ENCODE peak calls at places on chromosomes 7 and 10, in eight cellular contexts. M is WERI-Rb-1, T is fibroblast of lung, Y is ascending aorta, X is heart left ventricle, N is left ventricle myocardium inferior, S is dorsolateral prefrontal cortex, F is cardiac muscle cell. C is an unnamed sample.

GRCh38 chr7:128869138-128869943 is 6.7 kb downstream of the ATP6V1F start:
- DNase-seq in S (peak; percentile 78), M (peak; percentile 51), T (peak; percentile 42), N (peak; percentile 42), X (peak; percentile 55), F (peak; percentile 80), Y (no peak), C (peak; percentile 49)

GRCh38 chr7:30969604-30969970 is 5.8 kb downstream of the GHRHR start:
- DNase-seq in N (no peak), X (no peak), M (no peak), Y (no peak), T (no peak), F (no peak), S (no peak), C (no peak)

GRCh38 chr10:104243567-104243966 is 11.1 kb upstream of the GSTO1 start:
- DNase-seq in Y (no peak), X (no peak), M (no peak), S (no peak), F (no peak), N (no peak), T (no peak), C (no peak)

GRCh38 chr7:18086165-18087030 is 58.8 kb upstream of the PRPS1L1 start:
- DNase-seq in T (peak; percentile 41), X (peak; percentile 39), S (peak; percentile 56), F (peak; percentile 77), M (peak; percentile 50), N (peak; percentile 43), Y (no peak), C (no peak)

GRCh38 chr7:55568613-55569268 is 3.6 kb downstream of the VOPP1 start:
- DNase-seq in T (peak; percentile 33), S (no peak), Y (no peak), F (no peak), N (no peak), M (no peak), X (no peak), C (no peak)

GRCh38 chr10:12635127-12635541 is 285.8 kb downstream of the CAMK1D start:
- DNase-seq in F (no peak), N (no peak), X (no peak), M (no peak), S (no peak), T (peak; percentile 35), Y (no peak), C (no peak)

GRCh38 chr10:90935581-90936292 is 14.8 kb upstream of the ANKRD1 start:
- DNase-seq in M (no peak), S (no peak), T (peak; percentile 45), F (peak; percentile 92), X (no peak), N (no peak), Y (no peak), C (no peak)

GRCh38 chr7:92425311-92425947 is 21.9 kb upstream of the GATAD1 start:
- DNase-seq in X (no peak), S (peak; percentile 42), N (no peak), F (no peak), T (no peak), Y (no peak), M (no peak), C (no peak)

GRCh38 chr7:907158-907980 is 31.0 kb downstream of the GET4 start:
- DNase-seq in Y (no peak), F (no peak), N (no peak), M (no peak), T (no peak), S (no peak), X (peak; percentile 49), C (no peak)

GRCh38 chr10:22648547-22648961 is 65.8 kb downstream of the PIP4K2A start:
- DNase-seq in T (peak; percentile 85), N (no peak), S (no peak), X (no peak), F (no peak), Y (no peak), M (no peak), C (no peak)

GRCh38 chr7:25075459-25075858 is 49.6 kb downstream of the CYCS start:
- DNase-seq in X (no peak), N (no peak), Y (no peak), F (no peak), T (no peak), S (no peak), M (no peak), C (no peak)

GRCh38 chr7:37009282-37009681 is 285.0 kb upstream of the AOAH start:
- DNase-seq in N (no peak), M (no peak), T (no peak), X (no peak), Y (no peak), S (no peak), F (no peak), C (no peak)

GRCh38 chr7:5422324-5423271 is 1.0 kb downstream of the TNRC18 start:
- DNase-seq in N (peak; percentile 26), M (no peak), S (no peak), Y (no peak), X (no peak), F (peak; percentile 50), T (peak; percentile 30), C (no peak)

GRCh38 chr7:102107474-102108104 is 179.1 kb upstream of the SH2B2 start:
- DNase-seq in N (no peak), F (no peak), X (no peak), S (peak; percentile 26), T (no peak), M (no peak), Y (no peak), C (no peak)

GRCh38 chr10:132466520-132467463 is 69.8 kb downstream of the PWWP2B start:
- DNase-seq in M (peak; percentile 1), S (no peak), T (no peak), X (peak; percentile 7), F (no peak), N (peak; percentile 20), Y (no peak), C (no peak)

GRCh38 chr10:132468651-132469050 is 68.9 kb upstream of the INPP5A start:
- DNase-seq in S (no peak), N (peak; percentile 10), T (no peak), M (no peak), F (no peak), X (peak; percentile 5), Y (no peak), C (no peak)

GRCh38 chr10:132467464-132468149 is 70.0 kb upstream of the INPP5A start:
- DNase-seq in Y (no peak), S (no peak), N (peak; percentile 10), M (no peak), X (no peak), F (no peak), T (no peak), C (no peak)

GRCh38 chr10:132469197-132469942 is 68.2 kb upstream of the INPP5A start:
- DNase-seq in S (no peak), F (no peak), T (no peak), Y (no peak), X (peak; percentile 25), M (no peak), N (peak; percentile 46), C (no peak)

DNA sequence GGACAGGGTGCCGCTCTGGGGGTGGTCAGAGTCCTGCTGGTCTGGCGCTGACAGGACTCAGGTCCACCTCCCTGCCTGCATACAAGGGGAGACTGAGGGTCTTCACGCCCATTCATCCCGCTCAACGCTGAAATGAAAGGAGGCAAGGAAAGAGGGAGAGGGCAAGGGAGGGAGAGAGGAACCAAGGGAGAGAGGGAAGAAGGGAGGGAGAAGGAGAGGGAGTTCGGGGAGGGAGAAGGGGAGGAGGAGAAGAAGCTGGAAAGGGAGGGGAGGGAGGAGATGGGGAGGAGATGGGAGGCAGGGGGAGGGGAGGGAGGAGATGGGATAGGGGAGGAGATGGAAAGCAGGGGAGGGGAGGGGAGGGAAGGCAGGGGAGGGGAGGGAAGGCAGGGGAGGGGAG is 69.4 kb upstream of the INPP5A start:
- DNase-seq in M (no peak), Y (no peak), X (peak; percentile 5), F (no peak), N (peak; percentile 5), S (no peak), T (no peak), C (no peak)
- H3K27ac ChIP-seq in M (no peak overlapping the region), Y (no peak overlapping the region), X (no peak overlapping the region), F (no peak overlapping the region), N (peak overlapping the region; percentile 98), S (no peak overlapping the region), T (no peak overlapping the region), C (no peak overlapping the region)

GRCh38 chr10:615583-616152 is 73.8 kb downstream of the DIP2C start:
- DNase-seq in Y (no peak), T (peak; percentile 97), S (no peak), X (no peak), F (no peak), N (no peak), M (no peak), C (no peak)
- H3K27ac ChIP-seq in Y (no peak overlapping the region), T (no peak overlapping the region), S (peak overlapping the region; percentile 82), X (no peak overlapping the region), F (no peak overlapping the region), N (no peak overlapping the region), M (no peak overlapping the region), C (peak overlapping the region; percentile 90)

DNA sequence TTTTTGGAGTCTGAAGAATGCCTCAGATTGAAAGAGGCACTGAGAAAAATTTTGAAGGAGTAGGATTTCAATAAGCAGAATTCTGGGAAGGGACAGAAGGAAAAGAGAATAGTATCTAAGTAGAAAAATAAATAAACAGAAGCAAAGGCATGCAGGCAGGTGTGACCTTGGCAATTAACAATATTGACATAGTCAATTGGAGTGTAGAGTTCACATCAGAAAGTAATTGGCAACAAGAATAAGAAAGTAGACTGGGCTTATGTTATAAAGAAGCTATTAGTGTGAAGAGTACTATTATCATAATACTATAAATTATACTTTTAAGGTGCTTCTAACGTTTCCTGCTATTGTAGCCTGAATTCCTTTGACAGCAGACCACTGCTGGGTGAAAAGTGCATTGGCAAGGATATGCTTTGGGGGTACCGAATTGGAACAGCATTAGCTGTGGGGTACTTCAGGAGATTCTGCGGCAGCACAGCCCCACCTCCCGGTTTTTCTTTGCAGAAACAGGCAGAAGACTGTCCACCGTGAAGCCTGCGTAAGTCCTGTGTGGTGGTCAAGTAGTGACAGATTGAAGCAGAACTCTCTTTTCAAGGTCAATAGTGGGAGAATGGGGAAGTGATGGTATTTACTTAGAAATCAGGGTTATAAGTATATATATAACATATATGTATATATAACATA is 357.0 kb downstream of the THSD7A start:
- DNase-seq in S (no peak), M (no peak), Y (no peak), X (no peak), N (no peak), F (no peak), T (no peak), C (no peak)
- H3K27ac ChIP-seq in S (no peak overlapping the region), M (no peak overlapping the region), Y (no peak overlapping the region), X (no peak overlapping the region), N (no peak overlapping the region), F (no peak overlapping the region), T (no peak overlapping the region), C (no peak overlapping the region)

GRCh38 chr10:60430017-60430416 is 40.3 kb upstream of the ANK3 start:
- DNase-seq in M (no peak), T (peak; percentile 94), S (no peak), X (no peak), F (no peak), Y (no peak), N (no peak), C (no peak)

GRCh38 chr10:60430836-60431597 is 41.3 kb upstream of the ANK3 start:
- DNase-seq in Y (no peak), M (no peak), N (no peak), S (no peak), X (no peak), T (peak; percentile 50), F (no peak), C (no peak)

GRCh38 chr10:60434418-60435046 is 44.9 kb upstream of the ANK3 start:
- DNase-seq in F (peak; percentile 65), X (peak; percentile 21), N (no peak), S (no peak), T (peak; percentile 54), M (peak; percentile 35), Y (no peak), C (peak; percentile 69)

GRCh38 chr10:60429084-60429849 is 39.6 kb upstream of the ANK3 start:
- DNase-seq in N (peak; percentile 17), S (no peak), T (peak; percentile 82), M (no peak), X (no peak), F (no peak), Y (no peak), C (no peak)

GRCh38 chr10:60433684-60434083 is 44.0 kb upstream of the ANK3 start:
- DNase-seq in S (no peak), X (no peak), T (peak; percentile 91), Y (no peak), F (no peak), N (no peak), M (no peak), C (no peak)
- H3K27ac ChIP-seq in S (peak overlapping the region; percentile 0), X (no peak overlapping the region), T (no peak overlapping the region), Y (peak overlapping the region; percentile 57), F (no peak overlapping the region), N (peak overlapping the region; percentile 4), M (no peak overlapping the region), C (no peak overlapping the region)